ENCODE peak calls at places on chromosomes 1 and 21, in nine cellular contexts. U, I, C, B, L, O, R, Y and V are unnamed samples.

GRCh38 chr1:52386458-52386857 is 17.8 kb downstream of the ORC1 start:
- DNase-seq in U (no peak), I (no peak), C (no peak), B (no peak), L (no peak), O (no peak), R (no peak), Y (no peak), V (no peak)

GRCh38 chr1:218803351-218803997 is 370.2 kb upstream of the LYPLAL1 start:
- DNase-seq in U (no peak), I (no peak), C (no peak), B (no peak), L (no peak), O (no peak), R (no peak), Y (no peak), V (no peak)

GRCh38 chr1:11985851-11986250 is 5.6 kb downstream of the MFN2 start:
- DNase-seq in U (no peak), I (no peak), C (no peak), B (no peak), L (no peak), O (no peak), R (no peak), Y (no peak), V (no peak)

GRCh38 chr21:17343055-17343454 is 169.8 kb upstream of the CXADR start:
- DNase-seq in U (no peak), I (no peak), C (peak), B (no peak), L (no peak), O (peak), R (no peak), Y (peak), V (no peak)

GRCh38 chr1:58089898-58090535 is 456.5 kb downstream of the OMA1 start:
- DNase-seq in U (no peak), I (no peak), C (peak), B (no peak), L (no peak), O (no peak), R (no peak), Y (no peak), V (no peak)

GRCh38 chr1:97137862-97138514 is 416.4 kb downstream of the PTBP2 start:
- DNase-seq in U (peak), I (no peak), C (peak), B (no peak), L (peak), O (peak), R (no peak), Y (peak), V (no peak)

GRCh38 chr1:201119206-201119814 is 7.1 kb upstream of the CACNA1S start:
- DNase-seq in U (peak), I (peak), C (peak), B (peak), L (peak), O (peak), R (peak), Y (no peak), V (peak)

GRCh38 chr1:30052178-30052577 is 671.2 kb downstream of the MATN1 start:
- DNase-seq in U (no peak), I (no peak), C (no peak), B (no peak), L (no peak), O (no peak), R (no peak), Y (no peak), V (no peak)

GRCh38 chr1:233993651-233994050 is 89.2 kb downstream of the SLC35F3 start:
- DNase-seq in U (no peak), I (no peak), C (peak), B (no peak), L (no peak), O (peak), R (no peak), Y (peak), V (no peak)

GRCh38 chr1:55725378-55725777 is 510.2 kb upstream of the USP24 start:
- DNase-seq in U (peak), I (no peak), C (no peak), B (no peak), L (no peak), O (no peak), R (no peak), Y (peak), V (no peak)

GRCh38 chr1:65416767-65417166 is 3.7 kb upstream of the LEPR start:
- DNase-seq in U (no peak), I (no peak), C (no peak), B (no peak), L (no peak), O (no peak), R (no peak), Y (no peak), V (no peak)

GRCh38 chr1:21436488-21437340 is 3.2 kb upstream of the NBPF3 start:
- DNase-seq in U (no peak), I (no peak), C (peak), B (no peak), L (no peak), O (no peak), R (no peak), Y (no peak), V (peak)